ENCODE peak calls at places on chromosomes 1 and 21, in four cellular contexts. B is neural progenitor cell, F is IMR-90, H is GM23248. W is an unnamed sample.
A peak's percentile ranks its signal among the peaks of the same experiment; 100 is the strongest.

GRCh38 chr1:63010898-63011660 is 227.1 kb downstream of the ATG4C start:
- DNase-seq in B (peak; percentile 76), F (no peak), H (no peak), W (no peak)

GRCh38 chr1:59044535-59045121 is 252.3 kb upstream of the FGGY start:
- DNase-seq in H (no peak), F (peak; percentile 34), B (no peak), W (no peak)

GRCh38 chr1:162087118-162087517 is 17.6 kb downstream of the NOS1AP start:
- DNase-seq in B (no peak), H (peak; percentile 37), F (no peak), W (no peak)

GRCh38 chr21:35375115-35375514 is 326.0 kb upstream of the RUNX1 start:
- DNase-seq in F (peak; percentile 82), B (no peak), H (peak; percentile 93), W (peak; percentile 61)

GRCh38 chr1:203652718-203653461 is 26.3 kb downstream of the ATP2B4 start:
- DNase-seq in F (no peak), H (no peak), B (no peak), W (no peak)

GRCh38 chr1:215923129-215923824 is 356.2 kb downstream of the KCTD3 start:
- DNase-seq in B (no peak), F (peak; percentile 44), H (no peak), W (peak; percentile 41)

GRCh38 chr1:17351598-17352324 is 20.2 kb upstream of the PADI6 start:
- DNase-seq in F (no peak), H (no peak), B (no peak), W (no peak)

GRCh38 chr1:93749487-93749886 is 67.8 kb upstream of the BCAR3 start:
- DNase-seq in F (no peak), B (no peak), H (no peak), W (peak; percentile 43)

GRCh38 chr21:42081138-42081537 is 10.0 kb downstream of the UMODL1 start:
- DNase-seq in H (peak; percentile 63), B (peak; percentile 46), F (no peak), W (no peak)

GRCh38 chr1:16618719-16619118 is 5.4 kb upstream of the NBPF1 start:
- DNase-seq in B (peak; percentile 75), F (no peak), H (no peak), W (no peak)

GRCh38 chr1:208107817-208108608 is 136.2 kb downstream of the PLXNA2 start:
- DNase-seq in B (no peak), F (peak; percentile 77), H (peak; percentile 96), W (peak; percentile 94)

GRCh38 chr1:35264861-35265260 is 3.6 kb upstream of the ZMYM4 start:
- DNase-seq in H (peak; percentile 72), B (no peak), F (peak; percentile 35), W (peak; percentile 67)

GRCh38 chr1:157107702-157108101 is 8.1 kb upstream of the ETV3L start:
- DNase-seq in H (no peak), F (no peak), B (no peak), W (no peak)

GRCh38 chr21:29423521-29423920 is 124.8 kb downstream of the BACH1 start:
- DNase-seq in B (no peak), F (no peak), H (no peak), W (no peak)

GRCh38 chr1:155893389-155894142 is 17.6 kb downstream of the RIT1 start:
- DNase-seq in H (peak; percentile 93), B (no peak), F (peak; percentile 91), W (peak; percentile 97)

DNA sequence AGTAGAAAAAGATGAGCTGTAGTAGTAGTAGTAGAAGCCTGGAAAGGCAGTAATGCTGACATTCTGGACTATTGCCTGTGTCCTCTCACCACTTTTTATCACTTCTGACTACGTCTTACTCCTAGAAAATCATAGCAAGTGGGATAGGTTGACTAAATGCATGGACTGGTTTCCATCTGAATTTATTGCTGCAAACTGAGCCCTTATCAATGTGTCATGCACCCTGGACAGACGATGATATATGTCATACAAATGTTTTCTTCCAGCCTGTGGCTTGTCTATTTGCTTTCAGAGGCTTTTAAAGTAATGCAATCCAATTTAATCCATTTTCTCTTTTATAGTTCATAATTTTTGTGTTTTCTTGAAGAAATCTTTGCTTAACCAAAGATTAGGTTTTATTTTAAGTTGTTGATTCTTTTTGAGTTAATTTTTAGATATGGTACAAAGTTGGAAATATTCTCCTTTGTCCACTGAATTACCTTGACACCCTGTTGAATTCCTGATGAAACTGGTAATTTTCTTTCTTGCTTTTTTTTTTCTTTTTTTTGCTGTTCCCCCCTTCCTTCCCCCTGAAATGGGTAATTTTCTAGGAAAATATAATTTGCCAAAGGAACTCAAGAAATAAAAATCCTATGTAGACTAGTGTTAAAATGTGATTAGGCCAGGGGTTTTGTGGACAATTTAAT is 47.1 kb downstream of the PHACTR4 start:
- DNase-seq in B (no peak), F (no peak), H (no peak), W (peak; percentile 42)
- H3K4me3 ChIP-seq in B (no peak overlapping the region), F (no peak overlapping the region), H (no peak overlapping the region), W (no peak overlapping the region)

DNA sequence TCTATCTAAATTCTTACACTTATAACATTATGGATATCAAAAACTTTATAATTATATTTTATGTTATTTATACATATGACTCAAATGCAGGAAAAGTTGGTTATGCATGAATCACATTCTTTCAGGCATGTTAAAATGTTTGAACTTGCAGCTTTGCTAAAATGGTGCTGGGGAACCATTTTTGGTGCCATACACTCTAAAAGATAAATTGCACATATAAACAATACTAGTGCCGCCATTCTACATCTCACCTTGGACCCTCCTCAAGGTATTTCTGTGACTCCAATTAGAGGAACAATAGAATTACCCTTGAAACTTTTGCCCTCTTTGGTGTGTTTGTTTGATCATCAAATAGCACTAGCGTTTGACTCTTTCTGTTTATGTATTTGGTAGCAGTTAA is 980 bp downstream of the PRKACB start:
- DNase-seq in F (peak; percentile 23), H (peak; percentile 13), B (no peak), W (peak; percentile 49)
- H2AFZ ChIP-seq in F (no peak overlapping the region), H (no peak overlapping the region), B (no peak overlapping the region), W (peak overlapping the region; percentile 36)

DNA sequence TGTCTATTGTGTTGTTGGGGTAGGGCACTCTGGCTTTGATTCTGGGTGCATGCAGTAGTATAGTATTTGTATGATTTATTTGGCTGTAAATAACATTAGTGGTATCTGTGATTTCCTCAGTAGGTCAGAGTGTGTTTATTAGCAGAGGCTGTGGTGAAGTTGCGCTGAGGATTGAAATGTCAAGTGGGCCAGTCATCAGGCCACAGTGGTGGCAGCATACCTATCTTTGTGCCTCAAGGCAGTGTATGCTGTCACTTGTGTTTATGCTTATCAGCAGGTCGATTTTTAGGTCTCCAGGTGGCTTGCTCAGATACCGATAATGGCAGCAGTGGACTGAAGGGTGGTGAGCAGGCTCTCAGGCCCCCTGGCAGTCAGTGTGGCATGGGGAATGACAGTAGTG is 11.3 kb downstream of the LY9 start:
- DNase-seq in B (no peak), F (no peak), H (no peak), W (no peak)
- H3K4me3 ChIP-seq in B (no peak overlapping the region), F (no peak overlapping the region), H (no peak overlapping the region), W (no peak overlapping the region)

GRCh38 chr1:183598386-183598785 is 8.1 kb upstream of the NCF2 start:
- DNase-seq in F (peak; percentile 30), B (no peak), H (peak; percentile 30), W (no peak)
- H2AFZ ChIP-seq in F (no peak overlapping the region), B (no peak overlapping the region), H (peak overlapping the region; percentile 33), W (no peak overlapping the region)

GRCh38 chr1:29134695-29135028 is 11.0 kb upstream of the TMEM200B start:
- DNase-seq in H (no peak), F (no peak), B (no peak), W (no peak)
- H3K4me3 ChIP-seq in H (peak overlapping the region; percentile 53), F (no peak overlapping the region), B (no peak overlapping the region), W (no peak overlapping the region)

GRCh38 chr1:172894345-172895049 is 156.2 kb downstream of the TNFSF18 start:
- DNase-seq in B (no peak), H (no peak), F (no peak), W (no peak)
- H2AFZ ChIP-seq in B (no peak overlapping the region), H (peak overlapping the region; percentile 59), F (no peak overlapping the region), W (peak overlapping the region; percentile 21)

GRCh38 chr1:219928791-219929118 is 398 bp upstream of the SLC30A10 start:
- DNase-seq in B (no peak), F (no peak), H (no peak), W (no peak)
- H3K4me3 ChIP-seq in B (peak overlapping the region; percentile 53), F (no peak overlapping the region), H (no peak overlapping the region), W (no peak overlapping the region)